ENCODE peak calls at places on chromosome 21, in eight cellular contexts. G, C, O, U, N, V, T and E are unnamed samples.

GRCh38 chr21:29196664-29197052 is 66.2 kb downstream of the MAP3K7CL start:
- DNase-seq in G (peak), N (no peak), U (no peak), T (no peak), O (no peak), C (no peak), V (no peak), E (no peak)

GRCh38 chr21:35189077-35189863 is 140.2 kb upstream of the RUNX1 start:
- DNase-seq in V (no peak), U (no peak), T (no peak), C (peak), O (peak), N (peak), G (peak), E (peak)

GRCh38 chr21:36640260-36641244 is 58.4 kb upstream of the SIM2 start:
- DNase-seq in N (no peak), C (no peak), V (no peak), U (no peak), T (no peak), G (peak), O (no peak), E (no peak)

GRCh38 chr21:38476385-38476784 is 21.9 kb downstream of the ERG start:
- DNase-seq in C (no peak), U (no peak), N (no peak), V (no peak), G (no peak), T (no peak), O (no peak), E (no peak)

GRCh38 chr21:33428669-33429068 is 25.5 kb downstream of the IFNGR2 start:
- DNase-seq in N (peak), T (no peak), V (no peak), O (no peak), G (no peak), U (no peak), C (no peak), E (peak)

GRCh38 chr21:33642896-33643657 is 776 bp downstream of the ITSN1 start:
- DNase-seq in T (no peak), O (peak), C (peak), N (peak), V (peak), G (peak), U (peak), E (peak)

GRCh38 chr21:29523646-29524045 is 224.9 kb downstream of the BACH1 start:
- DNase-seq in G (no peak), T (no peak), C (no peak), V (no peak), N (peak), U (no peak), O (peak), E (peak)

GRCh38 chr21:33403128-33403785 is at the start of gene IFNGR2:
- DNase-seq in N (no peak), T (no peak), G (no peak), C (peak), V (no peak), O (peak), U (no peak), E (peak)

GRCh38 chr21:16186742-16187141 is 457.0 kb downstream of the USP25 start:
- DNase-seq in N (no peak), O (no peak), G (peak), C (no peak), T (no peak), V (peak), U (no peak), E (peak)

GRCh38 chr21:39125752-39126485 is 57.3 kb downstream of the PSMG1 start:
- DNase-seq in T (no peak), O (peak), V (peak), N (peak), G (peak), C (peak), U (no peak), E (peak)

GRCh38 chr21:26840912-26841311 is 4.3 kb downstream of the ADAMTS1 start:
- DNase-seq in G (peak), N (peak), V (no peak), C (no peak), O (peak), T (no peak), U (no peak), E (peak)
- TF ChIP-seq CTCF in G (peak), N (no peak), V (no peak), C (no peak), O (no peak), T (no peak), U (no peak), E (no peak)

DNA sequence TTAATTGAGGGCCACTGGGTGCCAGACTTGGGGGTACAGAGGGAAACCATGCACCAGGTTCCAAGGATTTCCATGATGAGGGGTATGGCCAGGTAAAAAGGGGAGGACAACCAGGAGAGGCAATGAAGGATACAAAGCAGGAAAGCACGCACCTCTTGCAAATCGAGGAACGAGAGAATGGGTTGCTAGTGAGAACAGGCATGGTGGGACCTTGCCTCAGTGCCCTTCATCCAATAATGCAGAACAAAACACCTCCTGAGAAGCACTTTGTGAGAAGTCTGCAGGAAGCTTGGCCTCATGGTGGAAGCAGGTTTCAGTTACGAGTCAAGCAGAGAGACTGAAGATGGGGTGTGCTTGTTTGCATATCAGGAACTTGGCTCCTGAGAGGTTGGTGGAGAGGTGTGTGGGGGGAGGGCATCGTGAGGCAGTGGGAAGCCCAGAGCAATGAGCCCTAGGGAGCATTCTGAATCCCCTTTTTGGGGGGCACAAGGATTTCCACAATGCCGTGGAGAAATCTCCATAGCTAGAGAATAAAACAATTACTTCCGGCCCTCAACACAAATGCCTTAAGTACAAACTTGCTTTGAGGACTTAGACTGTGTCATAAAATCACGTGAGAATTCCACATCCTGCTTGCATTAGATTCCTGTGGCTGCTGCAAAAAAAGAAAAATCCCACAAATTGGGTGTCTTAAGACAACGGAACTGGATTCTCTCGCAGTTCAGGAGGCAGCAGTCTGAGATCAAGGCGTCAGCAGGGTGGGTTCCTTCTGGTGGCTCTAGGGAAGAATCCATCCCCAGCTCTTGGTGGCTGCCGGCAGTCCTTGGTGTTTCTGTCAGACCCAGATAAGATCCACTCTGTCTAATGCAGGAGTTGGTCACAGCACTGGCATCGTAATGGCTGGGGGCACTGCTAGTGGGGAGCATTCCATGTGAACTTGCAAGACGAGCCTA is 54.9 kb upstream of the BACE2 start:
- DNase-seq in U (no peak), T (no peak), V (no peak), O (peak), C (peak), G (peak), N (peak), E (peak)
- H3K4me3 ChIP-seq in U (no peak), T (no peak), V (no peak), O (no peak), C (no peak), G (no peak), N (peak), E (peak)

GRCh38 chr21:41974752-41975053 is 20.9 kb upstream of the C2CD2 start:
- DNase-seq in U (no peak), O (no peak), G (no peak), C (no peak), T (no peak), N (no peak), V (no peak), E (no peak)

GRCh38 chr21:41972511-41973205 is 18.8 kb upstream of the C2CD2 start:
- DNase-seq in T (no peak), N (no peak), V (no peak), C (no peak), U (no peak), O (no peak), G (no peak), E (no peak)

GRCh38 chr21:41973427-41973831 is 19.6 kb upstream of the C2CD2 start:
- DNase-seq in V (no peak), O (no peak), C (no peak), G (no peak), N (no peak), U (no peak), T (no peak), E (no peak)

GRCh38 chr21:41975391-41976272 is 21.8 kb upstream of the C2CD2 start:
- DNase-seq in U (no peak), N (no peak), G (no peak), V (no peak), C (no peak), T (no peak), O (no peak), E (no peak)

DNA sequence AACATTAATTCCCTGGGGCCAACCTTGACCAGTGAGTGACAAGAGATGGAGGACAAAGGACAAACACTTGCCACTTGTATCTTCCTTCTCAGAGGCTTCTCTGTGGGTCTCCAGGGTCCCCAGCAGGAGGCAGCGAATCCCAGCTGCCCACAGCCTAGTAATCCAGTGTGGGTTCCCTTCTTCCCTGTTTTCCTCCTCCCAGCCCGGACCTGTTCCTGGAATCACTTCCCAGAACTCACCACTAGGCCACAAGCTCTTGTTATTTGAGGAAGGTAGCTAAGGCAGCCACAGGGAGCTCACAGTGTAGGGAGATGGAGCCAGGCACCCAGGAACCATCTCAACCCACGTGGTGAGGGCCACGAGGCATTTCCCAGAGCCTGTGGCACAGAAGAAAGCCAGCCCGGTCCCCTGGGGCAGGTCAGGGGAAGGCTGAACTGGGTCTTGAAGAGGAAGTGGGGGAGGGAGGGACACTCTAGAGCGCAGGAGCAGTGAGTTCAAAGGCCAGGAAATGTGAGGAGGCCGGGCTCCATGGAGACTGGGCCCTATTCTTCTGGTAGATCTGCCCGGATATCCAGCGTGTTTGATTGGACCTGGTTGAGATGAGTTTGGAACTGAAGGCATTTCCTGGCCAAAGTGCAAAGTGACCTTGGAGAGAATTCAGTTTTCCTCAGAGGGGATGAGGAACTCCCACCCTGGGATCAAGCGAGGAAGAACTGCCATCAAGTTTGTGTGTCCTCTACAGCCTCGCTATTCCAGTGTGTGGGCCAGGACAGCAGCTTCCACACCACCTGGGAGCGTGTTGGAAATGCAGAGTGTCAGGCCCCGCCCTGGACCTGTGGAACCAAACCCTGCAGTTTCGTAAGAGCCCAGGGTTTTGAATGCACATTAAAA is 20.3 kb upstream of the C2CD2 start:
- DNase-seq in N (no peak), O (no peak), T (no peak), V (peak), G (peak), U (no peak), C (peak), E (no peak)
- TF ChIP-seq CTCF in N (no peak), O (no peak), T (no peak), V (no peak), G (peak), U (no peak), C (peak), E (peak)

GRCh38 chr21:45478816-45479669 is 63.2 kb downstream of the SLC19A1 start:
- DNase-seq in N (no peak), C (no peak), V (no peak), U (no peak), T (no peak), O (no peak), G (no peak), E (no peak)
- H3K4me3 ChIP-seq in N (no peak), C (no peak), V (no peak), U (no peak), T (no peak), O (no peak), G (no peak), E (no peak)

DNA sequence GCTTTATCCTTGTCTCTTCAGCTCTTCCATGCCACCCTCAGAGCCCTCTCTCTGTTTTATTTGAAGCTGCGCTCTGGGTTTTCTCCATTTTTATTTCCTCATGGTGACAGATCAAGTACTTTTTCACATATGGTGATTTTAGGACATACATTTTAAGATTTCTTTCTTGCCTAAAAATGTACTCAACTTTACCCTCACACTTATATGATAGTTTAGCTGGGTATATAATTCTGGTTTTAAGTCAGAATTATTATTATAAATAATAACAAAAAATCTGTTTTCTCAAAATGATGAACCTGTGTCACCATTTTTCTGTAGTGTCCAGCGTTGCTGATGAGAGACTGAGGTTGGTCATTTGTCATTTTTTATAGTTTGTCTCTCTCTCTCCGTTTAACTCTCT is 754 bp upstream of the KRTAP10-5 start:
- DNase-seq in T (no peak), U (no peak), G (no peak), C (no peak), V (no peak), N (no peak), O (no peak), E (no peak)
- TF ChIP-seq CTCF in T (no peak), U (no peak), G (no peak), C (no peak), V (no peak), N (no peak), O (no peak), E (no peak)